ENCODE peak calls at places on chromosomes 3 and 15, in eight cellular contexts. M, U, K, F, Z, J, A and E are unnamed samples.

GRCh38 chr3:132033471-132033870 is 1.3 kb downstream of the CPNE4 start:
- DNase-seq in K (no peak), U (no peak), Z (no peak), J (no peak), M (no peak), A (no peak), F (no peak), E (no peak)

GRCh38 chr3:139797724-139798343 is 120.1 kb upstream of the NMNAT3 start:
- DNase-seq in J (no peak), F (peak; percentile 31), U (no peak), K (no peak), M (peak; percentile 37), Z (no peak), A (no peak), E (peak; percentile 52)

GRCh38 chr15:53588773-53589172 is 170.7 kb downstream of the WDR72 start:
- DNase-seq in A (no peak), M (no peak), J (no peak), F (no peak), U (peak; percentile 81), K (no peak), Z (no peak), E (no peak)

GRCh38 chr3:168047190-168047795 is 48.4 kb downstream of the GOLIM4 start:
- DNase-seq in U (peak; percentile 83), J (peak; percentile 44), Z (no peak), K (peak; percentile 22), M (no peak), A (no peak), F (peak; percentile 82), E (peak; percentile 86)

GRCh38 chr3:134486577-134487041 is 752 bp downstream of the CEP63 start:
- DNase-seq in F (peak; percentile 52), M (no peak), U (no peak), K (no peak), Z (no peak), J (no peak), A (no peak), E (peak; percentile 69)

GRCh38 chr3:106345353-106346027 is 476.7 kb upstream of the CBLB start:
- DNase-seq in K (no peak), M (no peak), Z (no peak), J (peak; percentile 100), A (no peak), F (peak; percentile 97), U (peak; percentile 97), E (peak; percentile 43)

GRCh38 chr3:138939563-138940241 is 7.2 kb downstream of the FOXL2 start:
- DNase-seq in F (no peak), A (peak; percentile 62), U (no peak), M (no peak), K (no peak), J (no peak), Z (no peak), E (no peak)

GRCh38 chr3:86794336-86795065 is 196.4 kb downstream of the VGLL3 start:
- DNase-seq in U (peak; percentile 6), M (no peak), A (no peak), J (no peak), K (no peak), F (no peak), Z (no peak), E (no peak)

GRCh38 chr3:173066044-173066679 is 74.9 kb downstream of the SPATA16 start:
- DNase-seq in M (peak; percentile 32), U (no peak), F (peak; percentile 19), K (no peak), A (no peak), Z (no peak), J (no peak), E (peak; percentile 87)

GRCh38 chr15:77869021-77869895 is 208.3 kb downstream of the TBC1D2B start:
- DNase-seq in J (no peak), F (no peak), K (no peak), M (no peak), A (peak; percentile 50), U (peak; percentile 41), Z (peak; percentile 3), E (no peak)

GRCh38 chr3:57755368-57756021 is 614 bp upstream of the SLMAP start:
- DNase-seq in K (peak; percentile 50), F (peak; percentile 29), M (peak; percentile 39), A (peak; percentile 83), J (no peak), U (peak; percentile 82), Z (peak; percentile 23), E (peak; percentile 83)

GRCh38 chr15:100981086-100981485 is 61.9 kb downstream of the LRRK1 start:
- DNase-seq in Z (no peak), U (no peak), J (no peak), A (no peak), K (no peak), F (no peak), M (no peak), E (no peak)

GRCh38 chr3:119294889-119295769 is 946 bp downstream of the ARHGAP31 start:
- DNase-seq in U (peak; percentile 38), M (peak; percentile 43), A (peak; percentile 84), Z (peak; percentile 45), K (peak; percentile 22), F (no peak), J (no peak), E (peak; percentile 50)

GRCh38 chr3:101964861-101965260 is 115.5 kb downstream of the NFKBIZ start:
- DNase-seq in K (no peak), U (no peak), A (no peak), J (no peak), F (no peak), M (peak; percentile 26), Z (no peak), E (no peak)

GRCh38 chr3:74267126-74267525 is 347.3 kb downstream of the CNTN3 start:
- DNase-seq in M (no peak), F (no peak), J (no peak), U (no peak), Z (no peak), A (no peak), K (no peak), E (no peak)

GRCh38 chr3:188635258-188636038 is 481.5 kb downstream of the LPP start:
- DNase-seq in A (no peak), Z (no peak), F (no peak), J (no peak), K (no peak), U (no peak), M (no peak), E (no peak)

GRCh38 chr3:9777695-9778023 is 7.9 kb upstream of the CAMK1 start:
- DNase-seq in J (no peak), A (no peak), Z (no peak), M (no peak), F (no peak), K (no peak), U (no peak), E (no peak)

GRCh38 chr15:62087671-62088360 is 21.0 kb downstream of the C2CD4A start:
- DNase-seq in Z (no peak), M (no peak), F (no peak), J (no peak), A (no peak), K (no peak), U (no peak), E (no peak)

GRCh38 chr3:186281172-186281571 is 80.9 kb downstream of the DGKG start:
- DNase-seq in M (no peak), A (no peak), J (peak; percentile 65), K (no peak), U (no peak), F (no peak), Z (no peak), E (no peak)

GRCh38 chr3:184685646-184686045 is 26.2 kb downstream of the MAGEF1 start:
- DNase-seq in M (no peak), Z (no peak), A (no peak), J (no peak), U (no peak), F (no peak), K (no peak), E (no peak)

GRCh38 chr3:58492385-58492970 is 582 bp downstream of the KCTD6 start:
- DNase-seq in K (peak; percentile 26), U (peak; percentile 11), Z (no peak), M (no peak), J (no peak), F (no peak), A (peak; percentile 66), E (peak; percentile 23)

GRCh38 chr3:45496550-45496949 is 98.0 kb upstream of the LIMD1 start:
- DNase-seq in A (no peak), F (no peak), Z (peak; percentile 39), J (no peak), U (no peak), M (no peak), K (no peak), E (no peak)

GRCh38 chr15:89367485-89368451 is 33.1 kb upstream of the POLG start:
- DNase-seq in U (no peak), M (no peak), Z (no peak), F (peak; percentile 40), A (no peak), J (no peak), K (no peak), E (no peak)